ENCODE peak calls at places on chromosomes 11 and 22, in eight cellular contexts. One of them, this sample, is unnamed.

GRCh38 chr22:28002181-28002700 is 83.2 kb upstream of the PITPNB start:
- DNase-seq in GM20000: no peak
- DNase-seq in HCT116: no peak
- DNase-seq in putamen: no peak
- DNase-seq in fibroblast of the aortic adventitia: peak
- DNase-seq in iPS DF 6.9: no peak
- DNase-seq in T1000: no peak
- DNase-seq in H54: no peak
- DNase-seq in this sample: peak

GRCh38 chr11:37946155-37946766 is 1348.2 kb upstream of the RAG2 start:
- DNase-seq in GM20000: peak
- DNase-seq in fibroblast of the aortic adventitia: peak
- DNase-seq in H54: no peak
- DNase-seq in T1000: no peak
- DNase-seq in putamen: peak
- DNase-seq in iPS DF 6.9: peak
- DNase-seq in HCT116: no peak
- DNase-seq in this sample: peak

GRCh38 chr11:1782831-1783724 is 19.4 kb upstream of the CTSD start:
- DNase-seq in T1000: peak
- DNase-seq in iPS DF 6.9: no peak
- DNase-seq in fibroblast of the aortic adventitia: peak
- DNase-seq in HCT116: no peak
- DNase-seq in GM20000: no peak
- DNase-seq in putamen: no peak
- DNase-seq in H54: peak
- DNase-seq in this sample: no peak

GRCh38 chr11:61107888-61108287 is 5.6 kb downstream of the CD5 start:
- DNase-seq in putamen: no peak
- DNase-seq in H54: no peak
- DNase-seq in GM20000: no peak
- DNase-seq in iPS DF 6.9: no peak
- DNase-seq in HCT116: no peak
- DNase-seq in T1000: no peak
- DNase-seq in fibroblast of the aortic adventitia: no peak
- DNase-seq in this sample: no peak

GRCh38 chr11:48019230-48019584 is 38.8 kb downstream of the PTPRJ start:
- DNase-seq in T1000: no peak
- DNase-seq in GM20000: no peak
- DNase-seq in fibroblast of the aortic adventitia: no peak
- DNase-seq in iPS DF 6.9: no peak
- DNase-seq in putamen: no peak
- DNase-seq in HCT116: no peak
- DNase-seq in H54: no peak
- DNase-seq in this sample: no peak

GRCh38 chr11:123519055-123519796 is 89.2 kb downstream of the GRAMD1B start:
- DNase-seq in putamen: peak
- DNase-seq in GM20000: no peak
- DNase-seq in fibroblast of the aortic adventitia: peak
- DNase-seq in HCT116: peak
- DNase-seq in H54: peak
- DNase-seq in T1000: no peak
- DNase-seq in iPS DF 6.9: no peak
- DNase-seq in this sample: no peak

GRCh38 chr22:49331223-49331815 is 496.4 kb downstream of the BRD1 start:
- DNase-seq in GM20000: no peak
- DNase-seq in putamen: no peak
- DNase-seq in T1000: no peak
- DNase-seq in fibroblast of the aortic adventitia: no peak
- DNase-seq in iPS DF 6.9: no peak
- DNase-seq in HCT116: no peak
- DNase-seq in H54: no peak
- DNase-seq in this sample: no peak

GRCh38 chr11:27317751-27318150 is 45.3 kb downstream of the CCDC34 start:
- DNase-seq in fibroblast of the aortic adventitia: peak
- DNase-seq in GM20000: no peak
- DNase-seq in T1000: peak
- DNase-seq in iPS DF 6.9: no peak
- DNase-seq in HCT116: peak
- DNase-seq in putamen: no peak
- DNase-seq in H54: peak
- DNase-seq in this sample: no peak

GRCh38 chr11:126645206-126645605 is 289.7 kb downstream of the ST3GAL4 start:
- DNase-seq in putamen: no peak
- DNase-seq in fibroblast of the aortic adventitia: no peak
- DNase-seq in HCT116: no peak
- DNase-seq in H54: peak
- DNase-seq in GM20000: no peak
- DNase-seq in iPS DF 6.9: no peak
- DNase-seq in T1000: no peak
- DNase-seq in this sample: no peak

GRCh38 chr11:20604295-20604803 is 4.9 kb downstream of the SLC6A5 start:
- DNase-seq in fibroblast of the aortic adventitia: no peak
- DNase-seq in T1000: no peak
- DNase-seq in iPS DF 6.9: no peak
- DNase-seq in GM20000: no peak
- DNase-seq in putamen: no peak
- DNase-seq in H54: no peak
- DNase-seq in HCT116: no peak
- DNase-seq in this sample: no peak

GRCh38 chr11:119026970-119027369 is 3.7 kb downstream of the SLC37A4 start:
- DNase-seq in iPS DF 6.9: no peak
- DNase-seq in H54: no peak
- DNase-seq in putamen: no peak
- DNase-seq in GM20000: no peak
- DNase-seq in fibroblast of the aortic adventitia: no peak
- DNase-seq in T1000: no peak
- DNase-seq in HCT116: no peak
- DNase-seq in this sample: no peak

GRCh38 chr11:3959918-3960295 is 104.4 kb downstream of the STIM1 start:
- DNase-seq in iPS DF 6.9: no peak
- DNase-seq in putamen: no peak
- DNase-seq in T1000: no peak
- DNase-seq in H54: no peak
- DNase-seq in fibroblast of the aortic adventitia: peak
- DNase-seq in HCT116: no peak
- DNase-seq in GM20000: no peak
- DNase-seq in this sample: no peak

GRCh38 chr11:74648894-74649293 is 56.5 kb downstream of the POLD3 start:
- DNase-seq in HCT116: no peak
- DNase-seq in fibroblast of the aortic adventitia: peak
- DNase-seq in GM20000: no peak
- DNase-seq in iPS DF 6.9: no peak
- DNase-seq in H54: no peak
- DNase-seq in putamen: no peak
- DNase-seq in T1000: no peak
- DNase-seq in this sample: no peak

GRCh38 chr22:47564651-47565050 is 802.2 kb downstream of the TBC1D22A start:
- DNase-seq in fibroblast of the aortic adventitia: no peak
- DNase-seq in HCT116: no peak
- DNase-seq in T1000: no peak
- DNase-seq in iPS DF 6.9: no peak
- DNase-seq in GM20000: no peak
- DNase-seq in H54: no peak
- DNase-seq in putamen: no peak
- DNase-seq in this sample: no peak

GRCh38 chr22:46848227-46848626 is 85.8 kb downstream of the TBC1D22A start:
- DNase-seq in HCT116: no peak
- DNase-seq in T1000: no peak
- DNase-seq in H54: peak
- DNase-seq in GM20000: no peak
- DNase-seq in fibroblast of the aortic adventitia: no peak
- DNase-seq in iPS DF 6.9: no peak
- DNase-seq in putamen: no peak
- DNase-seq in this sample: no peak

GRCh38 chr22:45502215-45503070 is at the start of gene FBLN1:
- DNase-seq in fibroblast of the aortic adventitia: no peak
- DNase-seq in H54: no peak
- DNase-seq in GM20000: no peak
- DNase-seq in iPS DF 6.9: no peak
- DNase-seq in putamen: no peak
- DNase-seq in T1000: no peak
- DNase-seq in HCT116: no peak
- DNase-seq in this sample: no peak

GRCh38 chr11:119699227-119699626 is 29.8 kb downstream of the NECTIN1 start:
- DNase-seq in putamen: no peak
- DNase-seq in GM20000: no peak
- DNase-seq in T1000: no peak
- DNase-seq in fibroblast of the aortic adventitia: peak
- DNase-seq in H54: no peak
- DNase-seq in HCT116: no peak
- DNase-seq in iPS DF 6.9: no peak
- DNase-seq in this sample: peak

GRCh38 chr22:30226192-30226832 is 20.2 kb downstream of the LIF start:
- DNase-seq in HCT116: no peak
- DNase-seq in iPS DF 6.9: no peak
- DNase-seq in putamen: no peak
- DNase-seq in GM20000: no peak
- DNase-seq in H54: no peak
- DNase-seq in T1000: peak
- DNase-seq in fibroblast of the aortic adventitia: no peak
- DNase-seq in this sample: no peak

GRCh38 chr11:12088047-12088481 is 22.3 kb upstream of the MICAL2 start:
- DNase-seq in fibroblast of the aortic adventitia: peak
- DNase-seq in H54: no peak
- DNase-seq in HCT116: no peak
- DNase-seq in GM20000: no peak
- DNase-seq in iPS DF 6.9: no peak
- DNase-seq in putamen: no peak
- DNase-seq in T1000: no peak
- DNase-seq in this sample: no peak

GRCh38 chr22:27540247-27540646 is 261.3 kb downstream of the MN1 start:
- DNase-seq in fibroblast of the aortic adventitia: no peak
- DNase-seq in H54: no peak
- DNase-seq in HCT116: no peak
- DNase-seq in T1000: no peak
- DNase-seq in iPS DF 6.9: no peak
- DNase-seq in putamen: no peak
- DNase-seq in GM20000: no peak
- DNase-seq in this sample: no peak

GRCh38 chr22:25896098-25896497 is 154.1 kb downstream of the MYO18B start:
- DNase-seq in putamen: no peak
- DNase-seq in GM20000: peak
- DNase-seq in HCT116: no peak
- DNase-seq in fibroblast of the aortic adventitia: no peak
- DNase-seq in iPS DF 6.9: no peak
- DNase-seq in T1000: no peak
- DNase-seq in H54: no peak
- DNase-seq in this sample: no peak

GRCh38 chr11:47270331-47271271 is 668 bp downstream of the MADD start:
- DNase-seq in HCT116: no peak
- DNase-seq in H54: peak
- DNase-seq in GM20000: peak
- DNase-seq in putamen: no peak
- DNase-seq in iPS DF 6.9: no peak
- DNase-seq in fibroblast of the aortic adventitia: peak
- DNase-seq in T1000: no peak
- DNase-seq in this sample: peak

GRCh38 chr11:37104380-37104779 is 506.3 kb upstream of the RAG2 start:
- DNase-seq in T1000: no peak
- DNase-seq in iPS DF 6.9: no peak
- DNase-seq in H54: no peak
- DNase-seq in putamen: no peak
- DNase-seq in GM20000: no peak
- DNase-seq in HCT116: no peak
- DNase-seq in fibroblast of the aortic adventitia: no peak
- DNase-seq in this sample: no peak

GRCh38 chr22:23072035-23072910 is 2.0 kb downstream of the GNAZ start:
- DNase-seq in fibroblast of the aortic adventitia: no peak
- DNase-seq in T1000: no peak
- DNase-seq in putamen: no peak
- DNase-seq in GM20000: no peak
- DNase-seq in HCT116: no peak
- DNase-seq in H54: no peak
- DNase-seq in iPS DF 6.9: no peak
- DNase-seq in this sample: no peak

GRCh38 chr11:57776577-57776976 is 15.0 kb downstream of the CTNND1 start:
- DNase-seq in putamen: peak
- DNase-seq in H54: no peak
- DNase-seq in GM20000: no peak
- DNase-seq in T1000: no peak
- DNase-seq in fibroblast of the aortic adventitia: no peak
- DNase-seq in HCT116: no peak
- DNase-seq in iPS DF 6.9: no peak
- DNase-seq in this sample: no peak

GRCh38 chr22:50684501-50684900 is 11.9 kb downstream of the SHANK3 start:
- DNase-seq in HCT116: no peak
- DNase-seq in H54: no peak
- DNase-seq in T1000: no peak
- DNase-seq in iPS DF 6.9: no peak
- DNase-seq in putamen: no peak
- DNase-seq in fibroblast of the aortic adventitia: no peak
- DNase-seq in GM20000: peak
- DNase-seq in this sample: no peak

GRCh38 chr11:94849836-94850235 is 81.7 kb downstream of the AMOTL1 start:
- DNase-seq in putamen: no peak
- DNase-seq in HCT116: no peak
- DNase-seq in GM20000: no peak
- DNase-seq in fibroblast of the aortic adventitia: peak
- DNase-seq in T1000: no peak
- DNase-seq in iPS DF 6.9: no peak
- DNase-seq in H54: no peak
- DNase-seq in this sample: no peak

GRCh38 chr11:46528445-46529085 is 65.3 kb downstream of the AMBRA1 start:
- DNase-seq in GM20000: no peak
- DNase-seq in HCT116: no peak
- DNase-seq in iPS DF 6.9: no peak
- DNase-seq in fibroblast of the aortic adventitia: no peak
- DNase-seq in T1000: no peak
- DNase-seq in putamen: no peak
- DNase-seq in H54: no peak
- DNase-seq in this sample: no peak

GRCh38 chr11:8717876-8718753 is 35.5 kb downstream of the RPL27A start:
- DNase-seq in HCT116: no peak
- DNase-seq in H54: peak
- DNase-seq in putamen: no peak
- DNase-seq in fibroblast of the aortic adventitia: peak
- DNase-seq in T1000: peak
- DNase-seq in iPS DF 6.9: no peak
- DNase-seq in GM20000: peak
- DNase-seq in this sample: no peak

GRCh38 chr22:17120281-17120680 is 879 bp downstream of the TMEM121B start:
- DNase-seq in H54: no peak
- DNase-seq in HCT116: no peak
- DNase-seq in putamen: no peak
- DNase-seq in T1000: no peak
- DNase-seq in fibroblast of the aortic adventitia: peak
- DNase-seq in iPS DF 6.9: peak
- DNase-seq in GM20000: peak
- DNase-seq in this sample: no peak